ENCODE peak calls at places on chromosome 20, in four cellular contexts. One of them, this sample, is unnamed.
A peak's percentile ranks its signal among the peaks of the same experiment; 100 is the strongest.

GRCh38 chr20:32031007-32031958 is 20.8 kb upstream of the HCK start:
- DNase-seq in HepG2: peak; percentile 94
- DNase-seq in breast epithelium: peak; percentile 69
- DNase-seq in psoas muscle: peak; percentile 87
- DNase-seq in this sample: peak; percentile 56

GRCh38 chr20:43667341-43668132 is 623 bp downstream of the MYBL2 start:
- DNase-seq in HepG2: no peak
- DNase-seq in psoas muscle: no peak
- DNase-seq in breast epithelium: no peak
- DNase-seq in this sample: no peak

GRCh38 chr20:51583073-51583472 is 40.6 kb upstream of the NFATC2 start:
- DNase-seq in psoas muscle: no peak
- DNase-seq in breast epithelium: no peak
- DNase-seq in HepG2: no peak
- DNase-seq in this sample: no peak

GRCh38 chr20:1456300-1456699 is 10.3 kb downstream of the NSFL1C start:
- DNase-seq in breast epithelium: no peak
- DNase-seq in HepG2: no peak
- DNase-seq in psoas muscle: no peak
- DNase-seq in this sample: no peak

GRCh38 chr20:41142241-41142640 is 4.9 kb downstream of the PLCG1 start:
- DNase-seq in psoas muscle: no peak
- DNase-seq in breast epithelium: no peak
- DNase-seq in HepG2: no peak
- DNase-seq in this sample: no peak

GRCh38 chr20:56359212-56360132 is 698 bp downstream of the FAM210B start:
- DNase-seq in HepG2: peak; percentile 79
- DNase-seq in breast epithelium: peak; percentile 58
- DNase-seq in psoas muscle: peak; percentile 78
- DNase-seq in this sample: peak; percentile 72

GRCh38 chr20:32623667-32624157 is 38.6 kb upstream of the NOL4L start:
- DNase-seq in breast epithelium: no peak
- DNase-seq in psoas muscle: no peak
- DNase-seq in HepG2: no peak
- DNase-seq in this sample: no peak

GRCh38 chr20:7136886-7137285 is 369.4 kb downstream of the BMP2 start:
- DNase-seq in psoas muscle: no peak
- DNase-seq in breast epithelium: no peak
- DNase-seq in HepG2: no peak
- DNase-seq in this sample: no peak

GRCh38 chr20:32227744-32228688 is 20.3 kb downstream of the POFUT1 start:
- DNase-seq in breast epithelium: no peak
- DNase-seq in psoas muscle: no peak
- DNase-seq in HepG2: no peak
- DNase-seq in this sample: no peak

GRCh38 chr20:59772931-59773913 is 160.2 kb downstream of the SYCP2 start:
- DNase-seq in HepG2: no peak
- DNase-seq in breast epithelium: peak; percentile 40
- DNase-seq in psoas muscle: no peak
- DNase-seq in this sample: no peak

GRCh38 chr20:12395404-12396159 is 477.9 kb downstream of the BTBD3 start:
- DNase-seq in psoas muscle: no peak
- DNase-seq in HepG2: no peak
- DNase-seq in breast epithelium: no peak
- DNase-seq in this sample: no peak

GRCh38 chr20:59082981-59083380 is 40.4 kb upstream of the PRELID3B start:
- DNase-seq in psoas muscle: no peak
- DNase-seq in HepG2: no peak
- DNase-seq in breast epithelium: no peak
- DNase-seq in this sample: no peak

GRCh38 chr20:58891076-58891685 is 38.7 kb downstream of the GNAS start:
- DNase-seq in HepG2: no peak
- DNase-seq in psoas muscle: peak; percentile 90
- DNase-seq in breast epithelium: peak; percentile 79
- DNase-seq in this sample: peak; percentile 86

GRCh38 chr20:44068780-44069191 is 118.2 kb downstream of the JPH2 start:
- DNase-seq in breast epithelium: no peak
- DNase-seq in psoas muscle: no peak
- DNase-seq in HepG2: no peak
- DNase-seq in this sample: no peak

GRCh38 chr20:31719644-31720485 is 2.8 kb downstream of the BCL2L1 start:
- DNase-seq in breast epithelium: no peak
- DNase-seq in psoas muscle: no peak
- DNase-seq in HepG2: peak; percentile 99
- DNase-seq in this sample: peak; percentile 7

GRCh38 chr20:13661070-13661687 is 22.4 kb upstream of the TASP1 start:
- DNase-seq in psoas muscle: no peak
- DNase-seq in breast epithelium: no peak
- DNase-seq in HepG2: no peak
- DNase-seq in this sample: peak; percentile 26

GRCh38 chr20:44583179-44583578 is 800 bp downstream of the PKIG start:
- DNase-seq in HepG2: no peak
- DNase-seq in breast epithelium: no peak
- DNase-seq in psoas muscle: no peak
- DNase-seq in this sample: no peak

GRCh38 chr20:32706486-32706885 is 32.7 kb upstream of the C20orf203 start:
- DNase-seq in breast epithelium: no peak
- DNase-seq in HepG2: no peak
- DNase-seq in psoas muscle: no peak
- DNase-seq in this sample: no peak

GRCh38 chr20:58603656-58604184 is 47.4 kb upstream of the STX16 start:
- DNase-seq in HepG2: no peak
- DNase-seq in breast epithelium: no peak
- DNase-seq in psoas muscle: peak; percentile 8
- DNase-seq in this sample: no peak

GRCh38 chr20:44054118-44054517 is 132.9 kb downstream of the JPH2 start:
- DNase-seq in psoas muscle: peak; percentile 33
- DNase-seq in HepG2: no peak
- DNase-seq in breast epithelium: no peak
- DNase-seq in this sample: peak; percentile 7

GRCh38 chr20:55394592-55394991 is 610.7 kb downstream of the CBLN4 start:
- DNase-seq in breast epithelium: no peak
- DNase-seq in psoas muscle: no peak
- DNase-seq in HepG2: no peak
- DNase-seq in this sample: no peak

GRCh38 chr20:44990425-44990824 is 24.1 kb downstream of the STK4 start:
- DNase-seq in psoas muscle: no peak
- DNase-seq in breast epithelium: no peak
- DNase-seq in HepG2: no peak
- DNase-seq in this sample: no peak

GRCh38 chr20:16699287-16699686 is 30.5 kb upstream of the SNRPB2 start:
- DNase-seq in breast epithelium: no peak
- DNase-seq in psoas muscle: no peak
- DNase-seq in HepG2: no peak
- DNase-seq in this sample: no peak

GRCh38 chr20:17808357-17808756 is 108.6 kb downstream of the BANF2 start:
- DNase-seq in breast epithelium: no peak
- DNase-seq in psoas muscle: peak; percentile 62
- DNase-seq in HepG2: peak; percentile 42
- DNase-seq in this sample: peak; percentile 50

GRCh38 chr20:63698739-63699465 is 2.5 kb downstream of the TNFRSF6B start:
- DNase-seq in breast epithelium: peak; percentile 53
- DNase-seq in psoas muscle: peak; percentile 83
- DNase-seq in HepG2: no peak
- DNase-seq in this sample: peak; percentile 50

GRCh38 chr20:9031951-9032350 is 36.9 kb upstream of the PLCB4 start:
- DNase-seq in breast epithelium: no peak
- DNase-seq in psoas muscle: no peak
- DNase-seq in HepG2: no peak
- DNase-seq in this sample: no peak

GRCh38 chr20:44279228-44279627 is 31.8 kb downstream of the FITM2 start:
- DNase-seq in psoas muscle: no peak
- DNase-seq in HepG2: no peak
- DNase-seq in breast epithelium: no peak
- DNase-seq in this sample: peak; percentile 80

GRCh38 chr20:8244637-8245036 is 112.6 kb downstream of the PLCB1 start:
- DNase-seq in breast epithelium: no peak
- DNase-seq in psoas muscle: no peak
- DNase-seq in HepG2: peak; percentile 50
- DNase-seq in this sample: no peak

GRCh38 chr20:58556961-58557360 is 41.8 kb upstream of the APCDD1L start:
- DNase-seq in breast epithelium: peak; percentile 7
- DNase-seq in psoas muscle: no peak
- DNase-seq in HepG2: no peak
- DNase-seq in this sample: no peak

GRCh38 chr20:32470025-32470861 is 112.1 kb downstream of the ASXL1 start:
- DNase-seq in HepG2: peak; percentile 71
- DNase-seq in breast epithelium: no peak
- DNase-seq in psoas muscle: peak; percentile 74
- DNase-seq in this sample: peak; percentile 43

GRCh38 chr20:23214903-23215302 is 128.8 kb upstream of the CD93 start:
- DNase-seq in breast epithelium: no peak
- DNase-seq in HepG2: no peak
- DNase-seq in psoas muscle: no peak
- DNase-seq in this sample: no peak

DNA sequence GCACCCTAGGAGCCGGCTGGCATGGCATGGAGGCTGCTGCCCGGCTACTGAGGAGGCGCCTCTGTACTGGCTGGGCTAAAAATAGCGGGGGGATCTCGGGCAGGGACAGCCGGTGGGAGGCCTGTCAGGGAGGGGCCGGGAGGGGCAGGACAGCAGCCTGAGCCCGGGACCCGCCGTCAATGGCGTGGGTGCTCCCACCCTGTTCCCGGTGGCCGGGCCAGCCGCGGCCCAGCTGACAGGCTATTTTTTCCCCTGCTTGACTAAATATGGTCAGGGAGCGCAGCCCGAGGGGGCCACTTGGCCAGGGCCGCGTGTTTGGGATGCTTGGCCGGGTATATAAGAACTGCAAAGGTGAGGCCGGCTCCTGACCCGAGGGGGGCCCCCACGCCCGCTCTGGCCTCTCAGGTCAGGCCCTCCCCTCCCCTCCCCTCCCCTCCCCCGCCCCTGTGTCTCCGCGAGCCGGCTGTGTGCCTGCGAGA is 74.3 kb upstream of the GATA5 start:
- DNase-seq in breast epithelium: no peak
- DNase-seq in psoas muscle: peak; percentile 95
- DNase-seq in HepG2: no peak
- DNase-seq in this sample: peak; percentile 21
- H3K27ac ChIP-seq in breast epithelium: no peak overlapping the region
- H3K27ac ChIP-seq in psoas muscle: peak overlapping the region; percentile 92
- H3K27ac ChIP-seq in HepG2: no peak overlapping the region
- H3K27ac ChIP-seq in this sample: no peak overlapping the region

GRCh38 chr20:48658198-48658476 is 169.7 kb downstream of the PREX1 start:
- DNase-seq in psoas muscle: no peak
- DNase-seq in breast epithelium: no peak
- DNase-seq in HepG2: no peak
- DNase-seq in this sample: no peak

GRCh38 chr20:48659888-48660287 is 167.9 kb downstream of the PREX1 start:
- DNase-seq in HepG2: no peak
- DNase-seq in psoas muscle: no peak
- DNase-seq in breast epithelium: peak; percentile 83
- DNase-seq in this sample: no peak

GRCh38 chr20:48658505-48658904 is 169.3 kb downstream of the PREX1 start:
- DNase-seq in breast epithelium: no peak
- DNase-seq in HepG2: no peak
- DNase-seq in psoas muscle: no peak
- DNase-seq in this sample: no peak

GRCh38 chr20:48661575-48662473 is 166.0 kb downstream of the PREX1 start:
- DNase-seq in breast epithelium: no peak
- DNase-seq in HepG2: no peak
- DNase-seq in psoas muscle: no peak
- DNase-seq in this sample: no peak

DNA sequence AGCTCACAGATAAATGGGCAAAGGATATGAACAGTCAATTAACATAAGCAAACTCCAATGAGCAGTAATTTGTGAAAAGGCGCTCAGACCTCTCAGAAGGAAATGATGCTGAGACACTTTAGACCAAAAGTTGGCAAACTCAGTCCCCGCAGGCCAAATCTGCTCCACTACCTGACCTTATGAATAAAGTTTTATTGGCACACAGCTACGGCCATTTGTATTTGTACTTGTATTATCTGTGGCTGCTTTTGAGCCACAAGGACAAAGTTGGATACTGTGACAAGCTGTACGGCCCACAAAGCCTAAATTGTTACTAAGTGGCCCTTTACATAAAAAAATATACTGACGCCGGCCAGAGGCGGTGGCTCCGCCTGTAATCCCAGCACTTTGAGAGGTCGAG is 167.0 kb downstream of the PREX1 start:
- DNase-seq in psoas muscle: no peak
- DNase-seq in breast epithelium: no peak
- DNase-seq in HepG2: no peak
- DNase-seq in this sample: no peak
- H3K4me1 ChIP-seq in psoas muscle: no peaks in the 10 kb centered on the region
- H3K4me1 ChIP-seq in breast epithelium: no peaks in the 10 kb centered on the region
- H3K4me1 ChIP-seq in HepG2: no peaks in the 10 kb centered on the region
- H3K4me1 ChIP-seq in this sample: no peaks in the 10 kb centered on the region

GRCh38 chr20:5602346-5602745 is 147.9 kb upstream of the SHLD1 start:
- DNase-seq in psoas muscle: no peak
- DNase-seq in HepG2: no peak
- DNase-seq in breast epithelium: no peak
- DNase-seq in this sample: no peak
- H3K27ac ChIP-seq in psoas muscle: no peak overlapping the region
- H3K27ac ChIP-seq in HepG2: no peak overlapping the region
- H3K27ac ChIP-seq in breast epithelium: no peak overlapping the region
- H3K27ac ChIP-seq in this sample: no peak overlapping the region

DNA sequence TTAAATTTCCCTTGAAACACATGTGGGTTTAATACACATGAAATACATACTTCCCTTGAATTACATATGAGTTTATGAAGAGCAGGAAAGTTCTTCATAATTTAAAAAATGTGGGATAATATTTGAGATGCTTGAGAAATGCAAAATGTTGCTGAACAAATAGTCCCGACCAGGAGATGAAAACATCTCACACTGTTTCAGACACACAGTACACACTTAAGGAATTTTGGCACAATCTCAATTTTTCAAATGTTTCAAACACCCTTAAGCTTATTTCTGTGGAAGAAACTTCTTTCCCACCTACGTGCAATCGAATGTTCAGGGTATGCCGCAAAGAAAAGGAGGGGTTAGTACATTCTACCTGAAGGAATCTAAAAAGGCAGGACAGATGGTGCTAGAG is 38.6 kb upstream of the EIF2S2 start:
- DNase-seq in breast epithelium: no peak
- DNase-seq in psoas muscle: no peak
- DNase-seq in HepG2: no peak
- DNase-seq in this sample: no peak
- H3K4me1 ChIP-seq in breast epithelium: no peaks in the 10 kb centered on the region
- H3K4me1 ChIP-seq in psoas muscle: no peaks in the 10 kb centered on the region
- H3K4me1 ChIP-seq in HepG2: peaks cover 4% of the 10 kb centered on the region
- H3K4me1 ChIP-seq in this sample: no peaks in the 10 kb centered on the region

GRCh38 chr20:50348118-50348517 is 157.5 kb downstream of the CEBPB start:
- DNase-seq in HepG2: no peak
- DNase-seq in breast epithelium: no peak
- DNase-seq in psoas muscle: no peak
- DNase-seq in this sample: no peak
- H3K27ac ChIP-seq in HepG2: no peak overlapping the region
- H3K27ac ChIP-seq in breast epithelium: peak overlapping the region; percentile 89
- H3K27ac ChIP-seq in psoas muscle: no peak overlapping the region
- H3K27ac ChIP-seq in this sample: no peak overlapping the region

GRCh38 chr20:49698477-49698876 is 15.2 kb downstream of the B4GALT5 start:
- DNase-seq in breast epithelium: no peak
- DNase-seq in psoas muscle: no peak
- DNase-seq in HepG2: no peak
- DNase-seq in this sample: no peak
- H3K4me1 ChIP-seq in breast epithelium: no peaks in the 10 kb centered on the region
- H3K4me1 ChIP-seq in psoas muscle: peaks cover 83% of the 10 kb centered on the region
- H3K4me1 ChIP-seq in HepG2: peaks cover 81% of the 10 kb centered on the region
- H3K4me1 ChIP-seq in this sample: peaks cover 18% of the 10 kb centered on the region

This sample was measured in ovary.